ENCODE peak calls at places on chromosomes 11 and 22, in eight cellular contexts. J is spleen, U is GM13976, P is A549, H is progenitor cell of endocrine pancreas, M is astrocyte of the spinal cord, Z is GM20000, T is BJ. R is an unnamed sample.
A peak's percentile ranks its signal among the peaks of the same experiment; 100 is the strongest.

GRCh38 chr22:25700996-25701815 is 40.8 kb upstream of the MYO18B start:
- DNase-seq in J (no peak), U (no peak), P (no peak), H (no peak), M (peak; percentile 27), Z (no peak), T (peak; percentile 30), R (no peak)

GRCh38 chr11:16299884-16300778 is 56.2 kb downstream of the SOX6 start:
- DNase-seq in J (no peak), U (no peak), P (no peak), H (no peak), M (no peak), Z (no peak), T (no peak), R (no peak)

GRCh38 chr22:44276041-44276440 is 36.7 kb downstream of the SHISAL1 start:
- DNase-seq in J (peak; percentile 47), U (no peak), P (no peak), H (no peak), M (no peak), Z (no peak), T (no peak), R (no peak)

GRCh38 chr11:76054330-76054729 is 152.0 kb downstream of the WNT11 start:
- DNase-seq in J (no peak), U (no peak), P (no peak), H (no peak), M (no peak), Z (no peak), T (no peak), R (no peak)

GRCh38 chr22:38164578-38164953 is 17.1 kb downstream of the PLA2G6 start:
- DNase-seq in J (no peak), U (no peak), P (no peak), H (no peak), M (no peak), Z (no peak), T (no peak), R (no peak)

GRCh38 chr11:129720994-129721393 is 94.7 kb upstream of the TMEM45B start:
- DNase-seq in J (no peak), U (no peak), P (no peak), H (no peak), M (no peak), Z (no peak), T (no peak), R (no peak)

GRCh38 chr11:118918128-118918685 is 7.5 kb downstream of the BCL9L start:
- DNase-seq in J (peak; percentile 80), U (no peak), P (peak; percentile 95), H (no peak), M (peak; percentile 94), Z (no peak), T (peak; percentile 87), R (no peak)

GRCh38 chr22:29202231-29203192 is 3.2 kb upstream of the EMID1 start:
- DNase-seq in J (peak; percentile 88), U (peak; percentile 93), P (peak; percentile 24), H (no peak), M (peak; percentile 91), Z (peak; percentile 93), T (no peak), R (peak; percentile 91)

GRCh38 chr11:114188851-114189570 is 107.2 kb upstream of the NNMT start:
- DNase-seq in J (no peak), U (no peak), P (no peak), H (no peak), M (no peak), Z (no peak), T (no peak), R (no peak)

GRCh38 chr11:58688779-58689503 is 42.8 kb downstream of the GLYAT start:
- DNase-seq in J (no peak), U (no peak), P (no peak), H (no peak), M (no peak), Z (no peak), T (no peak), R (no peak)

GRCh38 chr22:39446239-39446721 is 10.5 kb upstream of the MGAT3 start:
- DNase-seq in J (peak; percentile 81), U (peak; percentile 83), P (no peak), H (no peak), M (no peak), Z (peak; percentile 77), T (no peak), R (peak; percentile 74)

GRCh38 chr11:75996523-75997272 is 181.7 kb downstream of the UVRAG start:
- DNase-seq in J (no peak), U (no peak), P (no peak), H (no peak), M (peak; percentile 41), Z (no peak), T (no peak), R (no peak)

GRCh38 chr22:30333707-30334087 is 7.0 kb upstream of the TBC1D10A start:
- DNase-seq in J (no peak), U (no peak), P (no peak), H (no peak), M (no peak), Z (no peak), T (no peak), R (no peak)

GRCh38 chr11:123063396-123064267 is 1.7 kb upstream of the HSPA8 start:
- DNase-seq in J (no peak), U (no peak), P (peak; percentile 69), H (no peak), M (peak; percentile 78), Z (no peak), T (no peak), R (no peak)

GRCh38 chr11:34433899-34434298 is 4.8 kb upstream of the CAT start:
- DNase-seq in J (no peak), U (no peak), P (no peak), H (no peak), M (no peak), Z (no peak), T (no peak), R (no peak)

GRCh38 chr22:21010426-21011113 is 4.4 kb upstream of the P2RX6 start:
- DNase-seq in J (no peak), U (no peak), P (no peak), H (no peak), M (no peak), Z (no peak), T (no peak), R (no peak)

GRCh38 chr22:32823024-32823730 is 21.7 kb downstream of the TIMP3 start:
- DNase-seq in J (no peak), U (peak; percentile 42), P (peak; percentile 64), H (peak; percentile 37), M (peak; percentile 45), Z (no peak), T (no peak), R (peak; percentile 31)
- TF ChIP-seq CTCF in J (peak; percentile 4), U (peak; percentile 29), P (peak; percentile 43), H (peak; percentile 73), M (peak; percentile 63), Z (peak; percentile 61), T (peak; percentile 49), R (peak; percentile 51)

GRCh38 chr22:47168900-47169800 is 406.7 kb downstream of the TBC1D22A start:
- DNase-seq in J (peak; percentile 63), U (no peak), P (peak; percentile 6), H (no peak), M (no peak), Z (no peak), T (no peak), R (no peak)
- TF ChIP-seq CTCF in J (no peak), U (no peak), P (no peak), H (peak; percentile 32), M (peak; percentile 45), Z (no peak), T (peak; percentile 40), R (no peak)

DNA sequence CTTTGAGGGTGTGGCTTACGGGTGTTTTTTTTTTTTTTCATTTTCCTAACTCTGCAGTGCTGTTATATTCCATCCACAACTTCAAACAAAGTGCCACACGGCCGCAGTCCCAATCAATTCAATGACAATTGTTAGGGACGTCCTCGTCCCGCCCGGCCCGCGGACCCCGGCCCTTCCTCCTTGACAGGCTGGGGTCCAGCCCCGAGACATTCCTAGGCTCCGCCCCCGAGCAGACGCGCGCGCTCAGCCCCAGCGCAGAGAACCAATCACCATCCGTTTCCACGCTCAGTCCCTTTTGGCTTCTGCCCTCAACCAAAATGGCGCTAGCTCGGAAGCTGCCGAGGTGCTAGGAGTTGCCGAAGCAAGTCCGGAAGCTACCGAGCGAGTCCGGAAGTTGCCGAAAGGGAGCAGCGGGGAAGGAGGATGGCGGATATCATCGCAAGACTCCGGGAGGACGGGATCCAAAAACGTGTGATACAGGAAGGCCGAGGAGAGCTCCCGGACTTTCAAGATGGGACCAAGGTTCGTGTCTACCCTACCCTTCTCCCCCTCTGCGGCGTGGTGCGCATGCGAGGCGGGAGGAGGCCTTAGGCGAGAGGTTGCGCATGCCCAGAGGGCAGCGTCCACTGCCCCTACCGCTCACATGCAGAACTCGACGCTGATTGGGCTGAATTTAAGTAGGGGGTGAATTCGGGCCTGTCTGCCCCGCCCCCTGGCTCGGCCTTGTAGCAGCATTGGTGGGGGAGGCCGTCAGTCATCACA is at the start of gene AIP:
- DNase-seq in J (peak; percentile 98), U (peak; percentile 95), P (peak; percentile 98), H (peak; percentile 95), M (peak; percentile 98), Z (peak; percentile 94), T (peak; percentile 86), R (peak; percentile 94)
- TF ChIP-seq CTCF in J (no peak), U (peak; percentile 11), P (no peak), H (peak; percentile 15), M (no peak), Z (no peak), T (peak; percentile 21), R (no peak)

GRCh38 chr22:42957544-42957943 is 57.4 kb downstream of the PACSIN2 start:
- DNase-seq in J (no peak), U (no peak), P (no peak), H (no peak), M (no peak), Z (no peak), T (no peak), R (no peak)

GRCh38 chr22:42958937-42959336 is 56.0 kb downstream of the PACSIN2 start:
- DNase-seq in J (no peak), U (no peak), P (no peak), H (no peak), M (no peak), Z (no peak), T (no peak), R (no peak)

GRCh38 chr22:42957958-42958357 is 57.0 kb downstream of the PACSIN2 start:
- DNase-seq in J (no peak), U (no peak), P (no peak), H (no peak), M (no peak), Z (no peak), T (no peak), R (no peak)

GRCh38 chr22:42960146-42960509 is 54.8 kb downstream of the PACSIN2 start:
- DNase-seq in J (no peak), U (no peak), P (no peak), H (no peak), M (no peak), Z (no peak), T (no peak), R (no peak)

DNA sequence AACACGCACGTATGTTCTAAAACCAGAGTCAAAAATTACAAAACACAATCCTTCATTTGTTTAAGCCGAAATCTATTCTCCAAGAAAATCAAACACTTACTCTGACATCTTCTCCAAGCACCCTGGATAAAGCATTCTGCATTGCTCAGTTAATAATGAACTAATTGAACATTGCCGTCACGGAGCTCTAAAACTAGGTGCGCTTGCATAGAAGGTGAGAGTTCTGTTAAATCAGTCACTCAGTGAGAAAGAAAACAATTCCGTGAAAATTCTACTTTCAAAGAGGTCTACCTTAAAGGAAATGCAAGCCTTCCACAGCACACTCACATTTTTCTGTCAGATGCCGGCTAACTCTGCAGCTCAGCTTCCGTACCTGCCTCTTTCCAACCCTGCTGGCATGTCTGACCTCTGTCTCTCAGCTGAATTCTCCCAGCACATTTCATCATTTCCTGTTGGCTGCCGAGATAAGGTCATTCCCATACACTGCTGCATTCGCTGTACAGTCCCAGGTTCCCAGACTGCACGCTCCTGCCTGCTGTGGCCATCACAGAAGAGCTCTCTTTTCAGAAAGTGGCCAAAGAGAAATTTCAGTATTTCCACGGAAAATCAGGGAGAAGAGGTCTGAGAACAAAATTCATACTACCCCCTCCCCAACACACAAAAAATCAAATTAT is 55.3 kb downstream of the PACSIN2 start:
- DNase-seq in J (no peak), U (no peak), P (peak; percentile 79), H (no peak), M (peak; percentile 86), Z (no peak), T (no peak), R (no peak)
- TF ChIP-seq CTCF in J (no peak), U (no peak), P (no peak), H (no peak), M (no peak), Z (no peak), T (no peak), R (no peak)

R was measured in GM10248.